ENCODE peak calls at places on chromosomes 1 and 21, in six cellular contexts. One of them, this sample, is unnamed.

GRCh38 chr1:201636581-201636980 is 97.7 kb downstream of the NAV1 start:
- DNase-seq in fibroblast of the aortic adventitia: peak; percentile 77
- DNase-seq in AG04450: peak; percentile 85
- DNase-seq in mucosa of descending colon: no peak
- DNase-seq in fibroblast of mammary gland: peak; percentile 87
- DNase-seq in astrocyte: peak; percentile 72
- DNase-seq in this sample: peak; percentile 71

GRCh38 chr1:100219879-100220278 is 29.8 kb downstream of the DBT start:
- DNase-seq in fibroblast of the aortic adventitia: peak; percentile 5
- DNase-seq in AG04450: no peak
- DNase-seq in mucosa of descending colon: no peak
- DNase-seq in fibroblast of mammary gland: peak; percentile 44
- DNase-seq in astrocyte: no peak
- DNase-seq in this sample: peak; percentile 27

GRCh38 chr1:40032240-40032891 is 8.2 kb upstream of the CAP1 start:
- DNase-seq in fibroblast of the aortic adventitia: peak; percentile 86
- DNase-seq in AG04450: no peak
- DNase-seq in mucosa of descending colon: no peak
- DNase-seq in fibroblast of mammary gland: peak; percentile 75
- DNase-seq in astrocyte: peak; percentile 58
- DNase-seq in this sample: peak; percentile 84

GRCh38 chr1:8858112-8858668 is 20.3 kb downstream of the ENO1 start:
- DNase-seq in fibroblast of the aortic adventitia: peak; percentile 87
- DNase-seq in AG04450: no peak
- DNase-seq in mucosa of descending colon: no peak
- DNase-seq in fibroblast of mammary gland: peak; percentile 81
- DNase-seq in astrocyte: peak; percentile 96
- DNase-seq in this sample: peak; percentile 90

GRCh38 chr1:39293375-39294070 is 89.0 kb downstream of the MACF1 start:
- DNase-seq in fibroblast of the aortic adventitia: no peak
- DNase-seq in AG04450: no peak
- DNase-seq in mucosa of descending colon: no peak
- DNase-seq in fibroblast of mammary gland: no peak
- DNase-seq in astrocyte: peak; percentile 64
- DNase-seq in this sample: peak; percentile 48

GRCh38 chr1:35537788-35538187 is 19.4 kb downstream of the KIAA0319L start:
- DNase-seq in fibroblast of the aortic adventitia: no peak
- DNase-seq in AG04450: no peak
- DNase-seq in mucosa of descending colon: no peak
- DNase-seq in fibroblast of mammary gland: no peak
- DNase-seq in astrocyte: no peak
- DNase-seq in this sample: no peak

GRCh38 chr1:159908255-159908905 is 8.4 kb upstream of the CFAP45 start:
- DNase-seq in fibroblast of the aortic adventitia: no peak
- DNase-seq in AG04450: no peak
- DNase-seq in mucosa of descending colon: no peak
- DNase-seq in fibroblast of mammary gland: no peak
- DNase-seq in astrocyte: no peak
- DNase-seq in this sample: no peak

GRCh38 chr1:218510153-218510772 is 165.1 kb downstream of the TGFB2 start:
- DNase-seq in fibroblast of the aortic adventitia: no peak
- DNase-seq in AG04450: no peak
- DNase-seq in mucosa of descending colon: no peak
- DNase-seq in fibroblast of mammary gland: no peak
- DNase-seq in astrocyte: no peak
- DNase-seq in this sample: no peak

GRCh38 chr1:209483691-209484090 is 99.8 kb upstream of the CAMK1G start:
- DNase-seq in fibroblast of the aortic adventitia: no peak
- DNase-seq in AG04450: no peak
- DNase-seq in mucosa of descending colon: no peak
- DNase-seq in fibroblast of mammary gland: no peak
- DNase-seq in astrocyte: no peak
- DNase-seq in this sample: no peak

GRCh38 chr21:37452222-37452621 is 85.6 kb downstream of the DYRK1A start:
- DNase-seq in fibroblast of the aortic adventitia: peak; percentile 93
- DNase-seq in AG04450: peak; percentile 84
- DNase-seq in mucosa of descending colon: no peak
- DNase-seq in fibroblast of mammary gland: peak; percentile 85
- DNase-seq in astrocyte: peak; percentile 92
- DNase-seq in this sample: peak; percentile 82

GRCh38 chr1:21264913-21265312 is 25.4 kb downstream of the ECE1 start:
- DNase-seq in fibroblast of the aortic adventitia: no peak
- DNase-seq in AG04450: no peak
- DNase-seq in mucosa of descending colon: no peak
- DNase-seq in fibroblast of mammary gland: no peak
- DNase-seq in astrocyte: peak; percentile 23
- DNase-seq in this sample: peak; percentile 34

GRCh38 chr1:3035871-3036645 is 14.8 kb downstream of the ACTRT2 start:
- DNase-seq in fibroblast of the aortic adventitia: no peak
- DNase-seq in AG04450: no peak
- DNase-seq in mucosa of descending colon: no peak
- DNase-seq in fibroblast of mammary gland: no peak
- DNase-seq in astrocyte: no peak
- DNase-seq in this sample: no peak

GRCh38 chr1:160576430-160576829 is 2.9 kb downstream of the CD84 start:
- DNase-seq in fibroblast of the aortic adventitia: no peak
- DNase-seq in AG04450: no peak
- DNase-seq in mucosa of descending colon: no peak
- DNase-seq in fibroblast of mammary gland: no peak
- DNase-seq in astrocyte: no peak
- DNase-seq in this sample: no peak

GRCh38 chr1:185373813-185374524 is 56.9 kb upstream of the IVNS1ABP start:
- DNase-seq in fibroblast of the aortic adventitia: peak; percentile 25
- DNase-seq in AG04450: no peak
- DNase-seq in mucosa of descending colon: no peak
- DNase-seq in fibroblast of mammary gland: peak; percentile 38
- DNase-seq in astrocyte: no peak
- DNase-seq in this sample: peak; percentile 52

GRCh38 chr21:26844258-26845065 is 747 bp downstream of the ADAMTS1 start:
- DNase-seq in fibroblast of the aortic adventitia: peak; percentile 34
- DNase-seq in AG04450: no peak
- DNase-seq in mucosa of descending colon: peak; percentile 53
- DNase-seq in fibroblast of mammary gland: no peak
- DNase-seq in astrocyte: peak; percentile 37
- DNase-seq in this sample: peak; percentile 53

GRCh38 chr1:183097438-183098051 is 74.3 kb downstream of the LAMC1 start:
- DNase-seq in fibroblast of the aortic adventitia: peak; percentile 70
- DNase-seq in AG04450: peak; percentile 91
- DNase-seq in mucosa of descending colon: no peak
- DNase-seq in fibroblast of mammary gland: peak; percentile 78
- DNase-seq in astrocyte: peak; percentile 71
- DNase-seq in this sample: peak; percentile 91

GRCh38 chr1:66778266-66778665 is 22.8 kb downstream of the INSL5 start:
- DNase-seq in fibroblast of the aortic adventitia: peak; percentile 4
- DNase-seq in AG04450: no peak
- DNase-seq in mucosa of descending colon: no peak
- DNase-seq in fibroblast of mammary gland: no peak
- DNase-seq in astrocyte: no peak
- DNase-seq in this sample: no peak

GRCh38 chr1:223299553-223299952 is 64.4 kb downstream of the SUSD4 start:
- DNase-seq in fibroblast of the aortic adventitia: no peak
- DNase-seq in AG04450: no peak
- DNase-seq in mucosa of descending colon: no peak
- DNase-seq in fibroblast of mammary gland: no peak
- DNase-seq in astrocyte: no peak
- DNase-seq in this sample: no peak

GRCh38 chr1:222616535-222616934 is 1.4 kb upstream of the MIA3 start:
- DNase-seq in fibroblast of the aortic adventitia: peak; percentile 75
- DNase-seq in AG04450: peak; percentile 78
- DNase-seq in mucosa of descending colon: no peak
- DNase-seq in fibroblast of mammary gland: peak; percentile 95
- DNase-seq in astrocyte: peak; percentile 62
- DNase-seq in this sample: peak; percentile 65

GRCh38 chr1:100265931-100266830 is at the start of gene RTCA:
- DNase-seq in fibroblast of the aortic adventitia: peak; percentile 96
- DNase-seq in AG04450: peak; percentile 88
- DNase-seq in mucosa of descending colon: peak; percentile 97
- DNase-seq in fibroblast of mammary gland: peak; percentile 95
- DNase-seq in astrocyte: peak; percentile 80
- DNase-seq in this sample: peak; percentile 96

GRCh38 chr1:38077523-38078147 is 31.0 kb upstream of the POU3F1 start:
- DNase-seq in fibroblast of the aortic adventitia: peak; percentile 17
- DNase-seq in AG04450: no peak
- DNase-seq in mucosa of descending colon: no peak
- DNase-seq in fibroblast of mammary gland: peak; percentile 57
- DNase-seq in astrocyte: peak; percentile 3
- DNase-seq in this sample: no peak

GRCh38 chr1:220818421-220819173 is 31.9 kb downstream of the MTARC1 start:
- DNase-seq in fibroblast of the aortic adventitia: peak; percentile 93
- DNase-seq in AG04450: peak; percentile 96
- DNase-seq in mucosa of descending colon: no peak
- DNase-seq in fibroblast of mammary gland: peak; percentile 98
- DNase-seq in astrocyte: peak; percentile 92
- DNase-seq in this sample: peak; percentile 72

GRCh38 chr21:17348357-17348756 is 164.5 kb upstream of the CXADR start:
- DNase-seq in fibroblast of the aortic adventitia: no peak
- DNase-seq in AG04450: no peak
- DNase-seq in mucosa of descending colon: no peak
- DNase-seq in fibroblast of mammary gland: no peak
- DNase-seq in astrocyte: no peak
- DNase-seq in this sample: no peak

GRCh38 chr1:228804640-228805413 is 69.5 kb downstream of the RHOU start:
- DNase-seq in fibroblast of the aortic adventitia: peak; percentile 9
- DNase-seq in AG04450: no peak
- DNase-seq in mucosa of descending colon: no peak
- DNase-seq in fibroblast of mammary gland: no peak
- DNase-seq in astrocyte: no peak
- DNase-seq in this sample: peak; percentile 51

GRCh38 chr1:181257117-181257516 is 168.6 kb downstream of the IER5 start:
- DNase-seq in fibroblast of the aortic adventitia: no peak
- DNase-seq in AG04450: no peak
- DNase-seq in mucosa of descending colon: no peak
- DNase-seq in fibroblast of mammary gland: no peak
- DNase-seq in astrocyte: no peak
- DNase-seq in this sample: no peak

GRCh38 chr1:24018611-24019580 is 38.8 kb upstream of the SRSF10 start:
- DNase-seq in fibroblast of the aortic adventitia: peak; percentile 100
- DNase-seq in AG04450: peak; percentile 99
- DNase-seq in mucosa of descending colon: peak; percentile 94
- DNase-seq in fibroblast of mammary gland: peak; percentile 100
- DNase-seq in astrocyte: peak; percentile 99
- DNase-seq in this sample: peak; percentile 100

GRCh38 chr1:61259379-61260148 is 177.2 kb downstream of the NFIA start:
- DNase-seq in fibroblast of the aortic adventitia: peak; percentile 56
- DNase-seq in AG04450: no peak
- DNase-seq in mucosa of descending colon: no peak
- DNase-seq in fibroblast of mammary gland: peak; percentile 63
- DNase-seq in astrocyte: no peak
- DNase-seq in this sample: peak; percentile 60

GRCh38 chr1:61253059-61253735 is 170.8 kb downstream of the NFIA start:
- DNase-seq in fibroblast of the aortic adventitia: peak; percentile 70
- DNase-seq in AG04450: no peak
- DNase-seq in mucosa of descending colon: peak; percentile 62
- DNase-seq in fibroblast of mammary gland: peak; percentile 80
- DNase-seq in astrocyte: no peak
- DNase-seq in this sample: peak; percentile 83

GRCh38 chr1:61253912-61254628 is 171.7 kb downstream of the NFIA start:
- DNase-seq in fibroblast of the aortic adventitia: no peak
- DNase-seq in AG04450: no peak
- DNase-seq in mucosa of descending colon: no peak
- DNase-seq in fibroblast of mammary gland: peak; percentile 56
- DNase-seq in astrocyte: no peak
- DNase-seq in this sample: peak; percentile 47

GRCh38 chr1:61255324-61255703 is 173.0 kb downstream of the NFIA start:
- DNase-seq in fibroblast of the aortic adventitia: no peak
- DNase-seq in AG04450: no peak
- DNase-seq in mucosa of descending colon: no peak
- DNase-seq in fibroblast of mammary gland: peak; percentile 21
- DNase-seq in astrocyte: no peak
- DNase-seq in this sample: peak; percentile 40

DNA sequence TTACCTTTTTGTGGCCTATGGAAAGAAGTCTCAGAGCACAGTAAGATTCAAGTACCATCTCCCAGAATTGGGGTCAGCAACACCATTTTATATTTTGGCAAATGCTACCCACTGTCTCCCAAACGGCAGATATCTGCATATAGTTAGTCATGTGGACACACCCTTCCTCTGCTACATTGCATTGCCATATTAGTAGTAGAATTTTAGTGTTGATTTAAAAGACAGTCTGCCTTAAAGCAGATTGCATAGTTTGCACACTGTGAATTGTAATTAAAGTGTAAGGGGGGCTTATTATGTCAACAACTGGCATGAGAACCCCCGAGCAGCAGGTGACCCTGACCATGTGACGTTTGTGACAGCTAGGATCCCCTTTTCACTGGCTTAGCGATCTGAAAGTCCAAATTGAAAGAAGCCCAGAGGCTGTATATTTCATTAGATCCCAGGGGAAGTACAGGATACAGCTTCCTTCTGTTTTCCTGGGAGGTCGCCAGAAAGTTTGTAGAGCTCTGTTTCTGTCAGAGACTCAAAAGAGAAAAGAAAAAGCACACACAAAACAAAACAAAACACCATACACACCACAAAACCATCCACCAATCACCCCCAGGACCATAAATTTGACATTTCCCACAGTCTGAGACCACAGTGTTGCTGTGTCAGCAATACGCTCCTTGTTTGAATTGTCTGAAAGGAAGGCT is 172.4 kb downstream of the NFIA start:
- DNase-seq in fibroblast of the aortic adventitia: peak; percentile 81
- DNase-seq in AG04450: no peak
- DNase-seq in mucosa of descending colon: no peak
- DNase-seq in fibroblast of mammary gland: peak; percentile 77
- DNase-seq in astrocyte: no peak
- DNase-seq in this sample: peak; percentile 77
- H3K4me3 ChIP-seq in fibroblast of the aortic adventitia: peak overlapping the region; percentile 60
- H3K4me3 ChIP-seq in AG04450: peak overlapping the region; percentile 23
- H3K4me3 ChIP-seq in mucosa of descending colon: no peak overlapping the region
- H3K4me3 ChIP-seq in fibroblast of mammary gland: peak overlapping the region; percentile 40
- H3K4me3 ChIP-seq in astrocyte: peak overlapping the region; percentile 30
- H3K4me3 ChIP-seq in this sample: peak overlapping the region; percentile 47

GRCh38 chr1:154661110-154661509 is 53.1 kb upstream of the ADAR start:
- DNase-seq in fibroblast of the aortic adventitia: no peak
- DNase-seq in AG04450: no peak
- DNase-seq in mucosa of descending colon: no peak
- DNase-seq in fibroblast of mammary gland: no peak
- DNase-seq in astrocyte: no peak
- DNase-seq in this sample: no peak
- TF ChIP-seq CTCF in fibroblast of the aortic adventitia: no peak
- TF ChIP-seq CTCF in AG04450: no peak
- TF ChIP-seq CTCF in mucosa of descending colon: no peak
- TF ChIP-seq CTCF in fibroblast of mammary gland: no peak
- TF ChIP-seq CTCF in astrocyte: no peak
- TF ChIP-seq CTCF in this sample: no peak

GRCh38 chr1:6030144-6030543 is 15.5 kb upstream of the KCNAB2 start:
- DNase-seq in fibroblast of the aortic adventitia: no peak
- DNase-seq in AG04450: no peak
- DNase-seq in mucosa of descending colon: no peak
- DNase-seq in fibroblast of mammary gland: no peak
- DNase-seq in astrocyte: no peak
- DNase-seq in this sample: no peak
- H3K4me3 ChIP-seq in fibroblast of the aortic adventitia: no peak overlapping the region
- H3K4me3 ChIP-seq in AG04450: no peak overlapping the region
- H3K4me3 ChIP-seq in mucosa of descending colon: no peak overlapping the region
- H3K4me3 ChIP-seq in fibroblast of mammary gland: no peak overlapping the region
- H3K4me3 ChIP-seq in astrocyte: no peak overlapping the region
- H3K4me3 ChIP-seq in this sample: no peak overlapping the region

DNA sequence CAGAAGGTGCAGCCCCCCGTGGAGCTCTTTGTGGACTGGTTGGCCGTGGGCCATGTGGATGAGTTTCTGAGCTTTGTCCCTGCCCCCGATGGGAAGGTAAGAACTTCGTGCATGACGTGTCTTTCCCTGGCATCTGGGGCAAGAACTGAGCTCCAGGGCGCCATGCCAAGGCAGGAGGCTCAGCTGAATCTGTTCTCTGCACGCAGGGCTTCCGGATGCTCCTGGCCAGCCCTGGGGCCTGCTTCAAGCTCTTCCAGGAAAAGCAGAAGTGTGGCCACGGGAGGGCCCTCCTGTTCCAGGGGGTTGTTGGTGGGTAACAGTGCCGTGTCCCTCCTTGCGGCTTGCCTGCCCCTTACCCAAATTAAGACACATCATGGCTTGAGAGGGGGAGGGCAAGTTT is 27.7 kb downstream of the PADI3 start:
- DNase-seq in fibroblast of the aortic adventitia: peak; percentile 61
- DNase-seq in AG04450: no peak
- DNase-seq in mucosa of descending colon: no peak
- DNase-seq in fibroblast of mammary gland: peak; percentile 37
- DNase-seq in astrocyte: peak; percentile 70
- DNase-seq in this sample: peak; percentile 66
- TF ChIP-seq CTCF in fibroblast of the aortic adventitia: no peak
- TF ChIP-seq CTCF in AG04450: no peak
- TF ChIP-seq CTCF in mucosa of descending colon: no peak
- TF ChIP-seq CTCF in fibroblast of mammary gland: no peak
- TF ChIP-seq CTCF in astrocyte: no peak
- TF ChIP-seq CTCF in this sample: no peak

This sample was measured in fibroblast of pulmonary artery.